ENCODE peak calls at places on chromosomes 11 and 22, in six cellular contexts. B is OCI-LY7, V is pancreas, M is keratinocyte, G is cardiac muscle cell, T is fibroblast of lung. K is an unnamed sample.

GRCh38 chr11:64862914-64863313 is 15.5 kb downstream of the EHD1 start:
- DNase-seq in T (peak), V (no peak), B (no peak), G (no peak), M (no peak), K (no peak)

GRCh38 chr11:19995131-19995530 is 165.1 kb downstream of the DBX1 start:
- DNase-seq in T (peak), G (no peak), V (no peak), B (no peak), M (peak), K (no peak)

GRCh38 chr11:28529046-28529445 is 420.9 kb downstream of the METTL15 start:
- DNase-seq in B (no peak), V (no peak), G (peak), M (no peak), T (peak), K (no peak)

GRCh38 chr11:110297726-110298297 is 1.4 kb upstream of the RDX start:
- DNase-seq in G (no peak), B (no peak), T (no peak), V (no peak), M (peak), K (no peak)

GRCh38 chr11:65522640-65523322 is 2.1 kb upstream of the SCYL1 start:
- DNase-seq in B (no peak), V (no peak), T (no peak), G (no peak), M (no peak), K (no peak)

GRCh38 chr11:67352546-67353316 is 615 bp downstream of the POLD4 start:
- DNase-seq in V (peak), B (peak), T (no peak), M (no peak), G (no peak), K (no peak)

GRCh38 chr11:24754406-24754805 is 257.6 kb downstream of the LUZP2 start:
- DNase-seq in T (no peak), M (no peak), B (no peak), V (no peak), G (no peak), K (no peak)

GRCh38 chr11:60944504-60945294 is 7.3 kb downstream of the SLC15A3 start:
- DNase-seq in T (no peak), G (no peak), M (no peak), V (no peak), B (no peak), K (no peak)

GRCh38 chr11:78961186-78961782 is 386.6 kb upstream of the NARS2 start:
- DNase-seq in B (no peak), V (peak), M (no peak), G (no peak), T (peak), K (no peak)

GRCh38 chr11:76225122-76225584 is 18.9 kb upstream of the WNT11 start:
- DNase-seq in T (no peak), V (no peak), M (no peak), G (no peak), B (no peak), K (no peak)

GRCh38 chr11:77085652-77086051 is 17.0 kb upstream of the OMP start:
- DNase-seq in M (no peak), T (no peak), B (no peak), G (no peak), V (peak), K (no peak)

GRCh38 chr22:39083212-39084165 is 6.4 kb downstream of the APOBEC3G start:
- DNase-seq in T (no peak), B (no peak), G (no peak), V (no peak), M (no peak), K (no peak)
- H3K27ac ChIP-seq in T (no peak), B (no peak), G (no peak), V (no peak), M (no peak), K (no peak)

DNA sequence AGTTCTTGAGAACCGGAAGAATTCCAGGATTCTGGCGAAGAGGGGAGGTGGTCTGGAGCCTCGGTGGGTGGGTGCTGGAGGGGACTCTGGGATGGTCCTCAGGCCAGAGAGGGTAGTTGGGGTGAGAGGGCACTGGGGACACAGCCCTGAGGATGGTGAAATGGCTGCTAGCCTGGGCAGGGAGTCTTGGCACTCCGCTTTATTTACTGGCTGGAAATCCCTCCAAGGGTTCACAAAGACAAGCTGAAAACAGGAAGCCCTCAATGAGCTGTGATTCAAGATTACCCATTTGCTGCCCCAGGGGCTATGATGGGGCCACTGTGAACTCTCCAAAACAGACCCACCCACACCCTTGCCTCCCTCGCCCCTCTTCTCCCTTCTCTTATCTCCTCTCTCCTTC is 71.9 kb downstream of the FBXO7 start:
- DNase-seq in M (no peak), T (peak), V (no peak), B (no peak), G (no peak), K (no peak)
- H3K27ac ChIP-seq in M (no peak), T (no peak), V (no peak), B (no peak), G (no peak), K (no peak)

DNA sequence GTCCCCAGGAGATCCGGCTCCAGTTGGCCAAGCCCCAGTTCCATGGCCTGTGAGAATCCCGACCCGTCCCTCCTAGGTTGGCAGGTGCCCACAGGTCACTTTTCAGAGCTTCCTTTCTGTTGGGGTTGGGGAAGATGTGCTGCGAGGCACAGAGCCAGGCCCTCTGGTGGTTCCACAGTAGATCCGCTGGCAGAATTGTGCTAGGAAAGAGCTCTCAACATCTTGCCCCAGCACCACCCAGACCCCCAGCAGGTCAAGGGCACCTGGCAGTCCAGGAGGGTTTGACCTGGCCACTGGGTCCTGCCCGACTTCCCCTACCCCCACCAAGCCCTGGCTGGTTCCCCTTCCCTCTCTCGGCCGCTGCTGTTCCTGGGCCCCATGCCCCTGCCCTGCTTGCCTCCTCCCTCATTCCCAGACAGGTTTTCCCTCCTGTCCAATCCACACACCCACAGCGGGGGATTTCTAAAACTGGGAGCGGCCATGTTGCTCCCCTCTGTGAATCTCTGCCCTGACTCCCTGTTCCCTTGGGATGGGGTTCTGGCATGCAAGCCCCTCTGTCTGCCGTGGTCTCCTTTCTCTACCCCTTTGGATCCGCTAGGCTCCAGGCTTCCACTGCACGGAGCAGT is 26.2 kb upstream of the GCAT start:
- DNase-seq in T (no peak), G (no peak), V (no peak), B (peak), M (no peak), K (no peak)
- H3K27ac ChIP-seq in T (no peak), G (no peak), V (no peak), B (no peak), M (no peak), K (no peak)

DNA sequence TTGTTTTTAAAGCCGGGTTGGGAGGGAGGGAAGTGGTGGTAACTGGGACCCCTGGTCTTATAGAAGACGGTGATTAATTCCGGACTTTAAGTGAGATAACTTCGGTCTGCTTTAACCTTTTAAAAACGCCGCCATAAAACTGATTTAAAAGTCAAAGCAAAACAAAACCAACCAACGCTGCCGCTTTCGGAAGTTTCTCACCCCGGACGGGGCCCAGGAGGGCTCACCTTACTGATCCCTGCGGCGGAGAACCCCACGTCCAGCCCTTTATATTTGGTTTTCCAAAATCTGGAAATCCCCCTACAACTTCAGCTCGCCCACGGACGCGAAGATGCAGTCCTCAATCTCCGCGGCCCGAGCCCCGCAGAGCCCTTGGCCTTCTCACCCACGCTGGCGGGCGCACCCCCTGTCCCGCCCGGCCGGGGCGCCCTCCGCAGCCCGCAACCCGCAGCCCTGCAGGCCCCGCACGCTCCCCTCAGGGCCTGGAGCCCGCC is 405 bp downstream of the USP28 start:
- DNase-seq in B (no peak), T (peak), V (no peak), M (no peak), G (peak), K (no peak)
- H3K27ac ChIP-seq in B (peak), T (peak), V (peak), M (peak), G (peak), K (peak)

DNA sequence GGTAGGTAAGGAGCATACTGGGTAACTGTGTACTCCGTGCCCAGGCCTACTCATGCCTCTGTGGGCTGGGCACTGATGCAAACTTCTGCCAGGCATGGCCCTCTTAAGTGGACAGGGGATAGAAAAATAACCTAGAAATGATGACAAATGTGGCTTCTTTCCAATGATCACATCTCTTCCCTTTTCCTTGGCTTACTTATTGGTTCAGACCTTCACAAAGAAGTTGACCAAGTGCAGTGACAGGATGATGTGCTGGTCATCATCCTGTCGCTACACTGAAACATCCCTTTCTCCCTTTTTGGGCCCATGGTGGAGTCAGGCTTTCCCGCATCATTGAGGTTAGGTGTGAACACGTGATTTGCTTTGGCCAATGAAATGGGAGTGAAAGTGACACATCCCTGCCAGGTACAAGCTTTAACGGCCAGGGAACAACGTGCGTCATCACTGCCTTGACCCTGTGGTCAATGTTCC is 31.8 kb upstream of the APOBEC3A start:
- DNase-seq in T (peak), G (no peak), M (no peak), B (no peak), V (no peak), K (no peak)
- H3K27ac ChIP-seq in T (no peak), G (no peak), M (no peak), B (no peak), V (no peak), K (no peak)

GRCh38 chr11:133403900-133404299 is 128.4 kb downstream of the OPCML start:
- DNase-seq in G (no peak), V (no peak), M (no peak), B (peak), T (no peak), K (no peak)
- H3K27ac ChIP-seq in G (no peak), V (no peak), M (no peak), B (no peak), T (no peak), K (no peak)

GRCh38 chr11:72070486-72070885 is 9.9 kb downstream of the NUMA1 start:
- DNase-seq in G (no peak), B (no peak), T (no peak), V (no peak), M (no peak), K (no peak)
- H3K27ac ChIP-seq in G (peak), B (no peak), T (peak), V (peak), M (peak), K (peak)

GRCh38 chr11:36253238-36253637 is 36.0 kb downstream of the COMMD9 start:
- DNase-seq in G (no peak), V (no peak), B (no peak), T (peak), M (no peak), K (no peak)

GRCh38 chr11:36261094-36261493 is 28.1 kb downstream of the COMMD9 start:
- DNase-seq in G (no peak), B (no peak), M (no peak), T (no peak), V (no peak), K (no peak)

GRCh38 chr11:36254739-36255138 is 34.5 kb downstream of the COMMD9 start:
- DNase-seq in B (no peak), G (no peak), V (no peak), M (no peak), T (peak), K (no peak)

GRCh38 chr11:36258730-36259360 is 30.4 kb downstream of the COMMD9 start:
- DNase-seq in T (peak), G (peak), V (peak), B (peak), M (peak), K (peak)

DNA sequence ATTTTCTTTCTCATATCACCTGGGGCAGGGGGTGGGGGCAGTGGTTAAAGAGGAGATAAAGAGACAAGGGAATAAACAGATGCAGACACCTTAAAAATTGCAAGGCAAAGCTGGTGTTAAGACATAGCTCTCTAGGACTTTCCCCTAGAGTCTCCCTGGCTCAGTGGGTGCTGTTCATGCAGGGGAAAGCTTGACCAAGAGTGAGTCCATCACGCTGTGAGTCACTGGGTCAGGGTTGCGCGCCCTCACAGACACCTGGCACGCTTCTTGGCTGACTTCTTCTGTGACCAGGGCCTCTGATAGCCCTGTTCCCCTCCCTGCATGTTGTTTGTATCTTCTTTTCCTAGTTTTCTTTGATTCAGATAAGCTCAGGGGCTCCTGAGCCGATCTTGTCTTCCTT is 31.9 kb downstream of the COMMD9 start:
- DNase-seq in V (no peak), B (no peak), M (no peak), G (no peak), T (peak), K (no peak)
- H3K27ac ChIP-seq in V (no peak), B (no peak), M (no peak), G (no peak), T (no peak), K (no peak)